ENCODE peak calls at places on chromosome 17, in seven cellular contexts. One of them, this sample, is unnamed.

GRCh38 chr17:62876063-62876462 is 67.9 kb upstream of the MARCHF10 start:
- DNase-seq in mesendoderm: no peak
- DNase-seq in effector memory CD4-positive, alpha-beta T cell: no peak
- DNase-seq in CD8-positive, alpha-beta T cell: no peak
- DNase-seq in thoracic aorta: no peak
- DNase-seq in ascending aorta: no peak
- DNase-seq in fibroblast of lung: no peak
- DNase-seq in this sample: no peak

GRCh38 chr17:56708670-56709410 is 115.3 kb downstream of the NOG start:
- DNase-seq in mesendoderm: peak; percentile 91
- DNase-seq in effector memory CD4-positive, alpha-beta T cell: no peak
- DNase-seq in CD8-positive, alpha-beta T cell: no peak
- DNase-seq in thoracic aorta: no peak
- DNase-seq in ascending aorta: no peak
- DNase-seq in fibroblast of lung: no peak
- DNase-seq in this sample: no peak

GRCh38 chr17:5364156-5364555 is 55.3 kb downstream of the NUP88 start:
- DNase-seq in mesendoderm: no peak
- DNase-seq in effector memory CD4-positive, alpha-beta T cell: no peak
- DNase-seq in CD8-positive, alpha-beta T cell: no peak
- DNase-seq in thoracic aorta: no peak
- DNase-seq in ascending aorta: no peak
- DNase-seq in fibroblast of lung: peak; percentile 83
- DNase-seq in this sample: no peak

GRCh38 chr17:59331929-59332889 is 754 bp downstream of the YPEL2 start:
- DNase-seq in mesendoderm: peak; percentile 58
- DNase-seq in effector memory CD4-positive, alpha-beta T cell: no peak
- DNase-seq in CD8-positive, alpha-beta T cell: peak; percentile 14
- DNase-seq in thoracic aorta: no peak
- DNase-seq in ascending aorta: no peak
- DNase-seq in fibroblast of lung: no peak
- DNase-seq in this sample: peak; percentile 52

GRCh38 chr17:2894782-2895181 is 98.5 kb downstream of the RAP1GAP2 start:
- DNase-seq in mesendoderm: no peak
- DNase-seq in effector memory CD4-positive, alpha-beta T cell: no peak
- DNase-seq in CD8-positive, alpha-beta T cell: no peak
- DNase-seq in thoracic aorta: no peak
- DNase-seq in ascending aorta: no peak
- DNase-seq in fibroblast of lung: no peak
- DNase-seq in this sample: no peak

GRCh38 chr17:39196191-39196819 is 1.2 kb downstream of the CACNB1 start:
- DNase-seq in mesendoderm: no peak
- DNase-seq in effector memory CD4-positive, alpha-beta T cell: no peak
- DNase-seq in CD8-positive, alpha-beta T cell: no peak
- DNase-seq in thoracic aorta: no peak
- DNase-seq in ascending aorta: no peak
- DNase-seq in fibroblast of lung: no peak
- DNase-seq in this sample: no peak

GRCh38 chr17:56970974-56971373 is 7.0 kb upstream of the SCPEP1 start:
- DNase-seq in mesendoderm: no peak
- DNase-seq in effector memory CD4-positive, alpha-beta T cell: no peak
- DNase-seq in CD8-positive, alpha-beta T cell: no peak
- DNase-seq in thoracic aorta: no peak
- DNase-seq in ascending aorta: no peak
- DNase-seq in fibroblast of lung: no peak
- DNase-seq in this sample: no peak

GRCh38 chr17:57424777-57425188 is 168.5 kb downstream of the MSI2 start:
- DNase-seq in mesendoderm: peak; percentile 57
- DNase-seq in effector memory CD4-positive, alpha-beta T cell: no peak
- DNase-seq in CD8-positive, alpha-beta T cell: no peak
- DNase-seq in thoracic aorta: no peak
- DNase-seq in ascending aorta: no peak
- DNase-seq in fibroblast of lung: no peak
- DNase-seq in this sample: no peak

GRCh38 chr17:59963738-59964454 is 644 bp downstream of the RNFT1 start:
- DNase-seq in mesendoderm: peak; percentile 16
- DNase-seq in effector memory CD4-positive, alpha-beta T cell: peak; percentile 9
- DNase-seq in CD8-positive, alpha-beta T cell: peak; percentile 27
- DNase-seq in thoracic aorta: no peak
- DNase-seq in ascending aorta: no peak
- DNase-seq in fibroblast of lung: peak; percentile 56
- DNase-seq in this sample: peak; percentile 33

GRCh38 chr17:4631836-4632582 is 9.5 kb downstream of the ALOX15 start:
- DNase-seq in mesendoderm: peak; percentile 60
- DNase-seq in effector memory CD4-positive, alpha-beta T cell: no peak
- DNase-seq in CD8-positive, alpha-beta T cell: no peak
- DNase-seq in thoracic aorta: no peak
- DNase-seq in ascending aorta: no peak
- DNase-seq in fibroblast of lung: no peak
- DNase-seq in this sample: no peak

GRCh38 chr17:47998044-47998443 is 27.1 kb downstream of the CDK5RAP3 start:
- DNase-seq in mesendoderm: no peak
- DNase-seq in effector memory CD4-positive, alpha-beta T cell: no peak
- DNase-seq in CD8-positive, alpha-beta T cell: no peak
- DNase-seq in thoracic aorta: no peak
- DNase-seq in ascending aorta: no peak
- DNase-seq in fibroblast of lung: no peak
- DNase-seq in this sample: no peak

GRCh38 chr17:53313746-53314145 is 509.0 kb upstream of the KIF2B start:
- DNase-seq in mesendoderm: no peak
- DNase-seq in effector memory CD4-positive, alpha-beta T cell: no peak
- DNase-seq in CD8-positive, alpha-beta T cell: no peak
- DNase-seq in thoracic aorta: no peak
- DNase-seq in ascending aorta: no peak
- DNase-seq in fibroblast of lung: peak; percentile 7
- DNase-seq in this sample: no peak

GRCh38 chr17:73011016-73011486 is 81.4 kb downstream of the SLC39A11 start:
- DNase-seq in mesendoderm: no peak
- DNase-seq in effector memory CD4-positive, alpha-beta T cell: no peak
- DNase-seq in CD8-positive, alpha-beta T cell: no peak
- DNase-seq in thoracic aorta: no peak
- DNase-seq in ascending aorta: no peak
- DNase-seq in fibroblast of lung: no peak
- DNase-seq in this sample: no peak

GRCh38 chr17:44075598-44076293 is 5.2 kb downstream of the G6PC3 start:
- DNase-seq in mesendoderm: no peak
- DNase-seq in effector memory CD4-positive, alpha-beta T cell: no peak
- DNase-seq in CD8-positive, alpha-beta T cell: no peak
- DNase-seq in thoracic aorta: no peak
- DNase-seq in ascending aorta: no peak
- DNase-seq in fibroblast of lung: no peak
- DNase-seq in this sample: no peak

GRCh38 chr17:44074911-44075285 is 4.4 kb downstream of the G6PC3 start:
- DNase-seq in mesendoderm: no peak
- DNase-seq in effector memory CD4-positive, alpha-beta T cell: no peak
- DNase-seq in CD8-positive, alpha-beta T cell: no peak
- DNase-seq in thoracic aorta: no peak
- DNase-seq in ascending aorta: no peak
- DNase-seq in fibroblast of lung: no peak
- DNase-seq in this sample: no peak

GRCh38 chr17:44077595-44077909 is 7.0 kb downstream of the G6PC3 start:
- DNase-seq in mesendoderm: no peak
- DNase-seq in effector memory CD4-positive, alpha-beta T cell: no peak
- DNase-seq in CD8-positive, alpha-beta T cell: no peak
- DNase-seq in thoracic aorta: no peak
- DNase-seq in ascending aorta: no peak
- DNase-seq in fibroblast of lung: no peak
- DNase-seq in this sample: no peak

GRCh38 chr17:44078412-44078811 is 7.9 kb downstream of the G6PC3 start:
- DNase-seq in mesendoderm: no peak
- DNase-seq in effector memory CD4-positive, alpha-beta T cell: no peak
- DNase-seq in CD8-positive, alpha-beta T cell: no peak
- DNase-seq in thoracic aorta: no peak
- DNase-seq in ascending aorta: no peak
- DNase-seq in fibroblast of lung: no peak
- DNase-seq in this sample: no peak

DNA sequence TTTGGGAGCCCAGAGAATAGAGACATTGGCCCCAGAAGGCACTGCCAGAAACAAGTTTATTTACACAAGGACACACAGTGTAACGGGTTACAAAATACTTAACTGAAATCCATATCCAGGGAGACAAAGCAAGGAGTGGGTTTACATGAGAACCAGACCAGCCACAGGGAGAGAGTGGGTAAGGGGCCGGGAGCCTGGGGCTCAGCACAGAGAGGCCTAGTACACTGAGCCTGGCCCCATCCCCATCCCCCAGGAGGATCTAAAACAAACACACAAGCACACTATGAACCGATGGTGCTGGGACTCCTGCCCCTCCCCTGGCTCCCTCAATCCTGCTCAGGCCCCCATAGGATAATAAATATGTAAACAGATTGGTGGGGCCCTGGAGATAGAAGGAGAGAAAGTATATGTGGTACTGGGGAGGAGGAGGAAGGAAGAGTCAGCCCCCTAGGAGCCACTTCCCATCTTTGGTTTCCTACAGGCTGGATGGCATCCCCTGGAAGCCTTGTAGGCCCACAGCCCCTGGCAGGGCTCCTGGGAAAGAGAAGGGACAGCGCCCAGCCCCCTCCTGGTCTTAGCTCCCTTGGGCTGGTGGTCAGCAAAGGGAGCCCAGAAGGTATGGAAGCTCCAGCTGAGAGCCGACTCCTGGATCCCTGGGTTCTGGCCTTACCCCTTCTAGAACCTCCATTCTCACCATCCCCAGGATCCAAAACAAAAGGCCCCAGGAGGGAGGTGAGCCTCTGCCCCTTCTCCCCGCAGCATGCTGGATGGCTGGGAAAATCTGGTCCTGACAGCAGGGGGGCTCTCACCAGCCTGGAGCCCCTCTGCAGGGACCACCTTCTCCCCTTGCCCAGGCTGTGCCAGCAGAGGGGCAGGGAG is 6.4 kb downstream of the G6PC3 start:
- DNase-seq in mesendoderm: no peak
- DNase-seq in effector memory CD4-positive, alpha-beta T cell: no peak
- DNase-seq in CD8-positive, alpha-beta T cell: no peak
- DNase-seq in thoracic aorta: no peak
- DNase-seq in ascending aorta: no peak
- DNase-seq in fibroblast of lung: peak; percentile 46
- DNase-seq in this sample: no peak
- H3K36me3 ChIP-seq in mesendoderm: peaks cover 5% of the 10 kb centered on the region
- H3K36me3 ChIP-seq in effector memory CD4-positive, alpha-beta T cell: peaks cover 31% of the 10 kb centered on the region
- H3K36me3 ChIP-seq in CD8-positive, alpha-beta T cell: peaks cover 15% of the 10 kb centered on the region
- H3K36me3 ChIP-seq in thoracic aorta: peaks cover 62% of the 10 kb centered on the region
- H3K36me3 ChIP-seq in ascending aorta: peaks cover 45% of the 10 kb centered on the region
- H3K36me3 ChIP-seq in fibroblast of lung: peaks cover 33% of the 10 kb centered on the region
- H3K36me3 ChIP-seq in this sample: peaks cover 7% of the 10 kb centered on the region

GRCh38 chr17:16989230-16989952 is 17.5 kb upstream of the TNFRSF13B start:
- DNase-seq in mesendoderm: no peak
- DNase-seq in effector memory CD4-positive, alpha-beta T cell: no peak
- DNase-seq in CD8-positive, alpha-beta T cell: no peak
- DNase-seq in thoracic aorta: no peak
- DNase-seq in ascending aorta: no peak
- DNase-seq in fibroblast of lung: no peak
- DNase-seq in this sample: no peak
- H3K27ac ChIP-seq in mesendoderm: no peak overlapping the region
- H3K27ac ChIP-seq in effector memory CD4-positive, alpha-beta T cell: peak overlapping the region; percentile 29
- H3K27ac ChIP-seq in CD8-positive, alpha-beta T cell: peak overlapping the region; percentile 3
- H3K27ac ChIP-seq in thoracic aorta: no peak overlapping the region
- H3K27ac ChIP-seq in ascending aorta: no peak overlapping the region
- H3K27ac ChIP-seq in fibroblast of lung: no peak overlapping the region
- H3K27ac ChIP-seq in this sample: peak overlapping the region; percentile 43

GRCh38 chr17:82091264-82092066 is 6.6 kb downstream of the FASN start:
- DNase-seq in mesendoderm: no peak
- DNase-seq in effector memory CD4-positive, alpha-beta T cell: no peak
- DNase-seq in CD8-positive, alpha-beta T cell: no peak
- DNase-seq in thoracic aorta: no peak
- DNase-seq in ascending aorta: no peak
- DNase-seq in fibroblast of lung: no peak
- DNase-seq in this sample: no peak
- H3K4me3 ChIP-seq in mesendoderm: no peak overlapping the region
- H3K4me3 ChIP-seq in effector memory CD4-positive, alpha-beta T cell: no peak overlapping the region
- H3K4me3 ChIP-seq in CD8-positive, alpha-beta T cell: no peak overlapping the region
- H3K4me3 ChIP-seq in thoracic aorta: no peak overlapping the region
- H3K4me3 ChIP-seq in ascending aorta: no peak overlapping the region
- H3K4me3 ChIP-seq in fibroblast of lung: no peak overlapping the region
- H3K4me3 ChIP-seq in this sample: no peak overlapping the region

DNA sequence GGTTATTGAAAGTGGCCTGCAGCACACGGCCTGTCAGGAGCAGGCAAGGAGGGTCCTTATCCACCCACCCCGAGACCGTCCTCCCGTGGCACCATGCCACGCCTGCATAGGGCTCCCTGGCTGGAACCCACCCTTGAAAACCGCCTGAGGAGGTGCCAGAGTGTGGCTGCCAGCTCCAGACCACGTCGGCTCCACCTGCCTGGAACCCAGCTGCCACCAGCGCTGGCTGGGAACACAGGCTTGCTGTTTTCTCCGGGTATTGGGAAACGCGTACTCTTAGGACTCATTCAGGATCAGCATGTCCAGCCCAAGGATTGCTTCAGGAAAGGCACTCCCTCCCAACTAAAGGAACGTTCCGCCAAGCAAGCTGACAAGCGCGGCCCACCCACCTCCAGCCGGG is 6.7 kb downstream of the ARL16 start:
- DNase-seq in mesendoderm: no peak
- DNase-seq in effector memory CD4-positive, alpha-beta T cell: no peak
- DNase-seq in CD8-positive, alpha-beta T cell: no peak
- DNase-seq in thoracic aorta: no peak
- DNase-seq in ascending aorta: no peak
- DNase-seq in fibroblast of lung: no peak
- DNase-seq in this sample: no peak
- H3K36me3 ChIP-seq in mesendoderm: peaks cover 12% of the 10 kb centered on the region
- H3K36me3 ChIP-seq in effector memory CD4-positive, alpha-beta T cell: peaks cover 22% of the 10 kb centered on the region
- H3K36me3 ChIP-seq in CD8-positive, alpha-beta T cell: peaks cover 2% of the 10 kb centered on the region
- H3K36me3 ChIP-seq in thoracic aorta: peaks cover 18% of the 10 kb centered on the region
- H3K36me3 ChIP-seq in ascending aorta: peaks cover 12% of the 10 kb centered on the region
- H3K36me3 ChIP-seq in fibroblast of lung: peaks cover 13% of the 10 kb centered on the region
- H3K36me3 ChIP-seq in this sample: peaks cover 9% of the 10 kb centered on the region